ENCODE peak calls at places on chromosomes 5 and 9, in five cellular contexts. G is neural crest cell, K is NB4, Q is type B pancreatic cell, S is kidney. D is an unnamed sample.

GRCh38 chr9:92224177-92224576 is 69.3 kb downstream of the IARS1 start:
- DNase-seq in S (no peak), G (no peak), K (no peak), Q (no peak), D (no peak)

GRCh38 chr5:88145603-88146467 is 122.8 kb downstream of the TMEM161B start:
- DNase-seq in S (peak), G (peak), K (no peak), Q (no peak), D (no peak)

GRCh38 chr5:151031554-151031953 is 11.2 kb downstream of the GPX3 start:
- DNase-seq in S (no peak), Q (no peak), G (no peak), K (no peak), D (no peak)

GRCh38 chr9:131545786-131546335 is 538 bp downstream of the PRRT1B start:
- DNase-seq in K (no peak), G (no peak), Q (no peak), S (no peak), D (peak)

GRCh38 chr5:55140908-55141665 is 18.9 kb upstream of the GPX8 start:
- DNase-seq in G (no peak), K (no peak), S (no peak), Q (no peak), D (no peak)

GRCh38 chr9:129945314-129945713 is 97.7 kb downstream of the FNBP1 start:
- DNase-seq in S (no peak), G (no peak), K (peak), Q (no peak), D (no peak)

GRCh38 chr9:92407818-92408217 is 3.4 kb upstream of the OGN start:
- DNase-seq in K (no peak), S (no peak), Q (no peak), G (no peak), D (no peak)

GRCh38 chr5:76180817-76181805 is 97.9 kb downstream of the SV2C start:
- DNase-seq in Q (no peak), K (peak), G (no peak), S (no peak), D (no peak)

GRCh38 chr5:89437450-89438435 is 554.8 kb upstream of the MEF2C start:
- DNase-seq in G (no peak), S (no peak), Q (no peak), K (no peak), D (no peak)

GRCh38 chr5:172733179-172733973 is 37.6 kb downstream of the DUSP1 start:
- DNase-seq in K (no peak), G (no peak), S (peak), Q (no peak), D (no peak)

GRCh38 chr9:70861797-70862196 is 259.6 kb downstream of the TRPM3 start:
- DNase-seq in K (no peak), Q (no peak), S (no peak), G (no peak), D (no peak)

GRCh38 chr9:135213566-135213965 is 126.1 kb downstream of the OLFM1 start:
- DNase-seq in G (no peak), K (no peak), S (peak), Q (no peak), D (no peak)

GRCh38 chr9:135355466-135356420 is 123.8 kb upstream of the PPP1R26 start:
- DNase-seq in S (no peak), K (no peak), Q (no peak), G (no peak), D (no peak)

GRCh38 chr5:1896602-1897376 is 14.1 kb upstream of the IRX4 start:
- DNase-seq in G (no peak), Q (no peak), S (no peak), K (no peak), D (no peak)

GRCh38 chr5:73673161-73673591 is 47.2 kb downstream of the ARHGEF28 start:
- DNase-seq in K (peak), S (no peak), G (no peak), Q (no peak), D (no peak)

GRCh38 chr9:114316605-114317230 is 6.2 kb upstream of the ORM1 start:
- DNase-seq in K (no peak), S (peak), G (no peak), Q (peak), D (no peak)

GRCh38 chr9:25891534-25891933 is 213.3 kb upstream of the TUSC1 start:
- DNase-seq in G (no peak), S (no peak), K (no peak), Q (no peak), D (no peak)

GRCh38 chr5:140075371-140075770 is 32.3 kb upstream of the NRG2 start:
- DNase-seq in K (peak), Q (no peak), G (no peak), S (no peak), D (peak)

GRCh38 chr9:93086445-93087224 is 9.4 kb upstream of the CARD19 start:
- DNase-seq in K (no peak), G (no peak), S (peak), Q (no peak), D (no peak)

GRCh38 chr9:134546746-134547145 is 94.9 kb upstream of the COL5A1 start:
- DNase-seq in Q (no peak), S (peak), G (no peak), K (no peak), D (no peak)

GRCh38 chr9:83238871-83239624 is 176.1 kb upstream of the RASEF start:
- DNase-seq in K (peak), S (no peak), Q (no peak), G (no peak), D (no peak)

GRCh38 chr9:6354072-6354686 is 26.0 kb downstream of the TPD52L3 start:
- DNase-seq in K (peak), S (no peak), Q (no peak), G (peak), D (peak)

GRCh38 chr5:308672-309271 is 12.7 kb upstream of the AHRR start:
- DNase-seq in S (peak), G (no peak), K (no peak), Q (peak), D (no peak)

GRCh38 chr5:43839218-43839617 is 236.2 kb downstream of the NNT start:
- DNase-seq in S (no peak), G (no peak), K (no peak), Q (no peak), D (no peak)

GRCh38 chr5:17228833-17229291 is 11.4 kb downstream of the BASP1 start:
- DNase-seq in K (no peak), Q (no peak), S (no peak), G (no peak), D (peak)

GRCh38 chr9:96178153-96178552 is 123.8 kb downstream of the HSD17B3 start:
- DNase-seq in S (no peak), Q (no peak), K (no peak), G (no peak), D (no peak)

GRCh38 chr5:135578685-135579341 is at the start of gene CXCL14:
- DNase-seq in Q (no peak), S (peak), G (peak), K (peak), D (no peak)

GRCh38 chr5:109191153-109191558 is 218.6 kb downstream of the PJA2 start:
- DNase-seq in Q (no peak), S (no peak), K (peak), G (no peak), D (no peak)

GRCh38 chr5:174793684-174794328 is 69.4 kb downstream of the MSX2 start:
- DNase-seq in G (peak), S (peak), K (peak), Q (peak), D (peak)

GRCh38 chr9:32550046-32550608 is 2.0 kb upstream of the SMIM27 start:
- DNase-seq in Q (no peak), G (no peak), S (no peak), K (no peak), D (peak)

GRCh38 chr9:127451681-127452480 is 571 bp downstream of the LRSAM1 start:
- DNase-seq in Q (peak), G (peak), K (peak), S (peak), D (peak)

GRCh38 chr9:127450170-127450830 is 906 bp downstream of the RPL12 start:
- DNase-seq in Q (no peak), S (peak), K (peak), G (no peak), D (no peak)

GRCh38 chr9:127452481-127453092 is 1.3 kb downstream of the LRSAM1 start:
- DNase-seq in S (peak), G (no peak), K (no peak), Q (no peak), D (no peak)

GRCh38 chr9:127449332-127449966 is 1.8 kb downstream of the RPL12 start:
- DNase-seq in S (peak), K (peak), Q (no peak), G (no peak), D (no peak)

GRCh38 chr9:127450831-127451680 is at the start of the genes LRSAM1 and RPL12:
- DNase-seq in Q (peak), S (peak), K (peak), G (peak), D (peak)
- TF ChIP-seq CTCF in Q (no peak), S (no peak), K (no peak), G (peak), D (no peak)

GRCh38 chr9:87107072-87107471 is 159.8 kb upstream of the GAS1 start:
- DNase-seq in Q (no peak), K (peak), G (no peak), S (no peak), D (no peak)
- TF ChIP-seq CTCF in Q (no peak), K (peak), G (no peak), S (peak), D (no peak)

GRCh38 chr9:137454506-137455360 is 4.4 kb downstream of the NSMF start:
- DNase-seq in Q (no peak), G (no peak), K (no peak), S (peak), D (no peak)

GRCh38 chr9:137456864-137457405 is 2.2 kb downstream of the NSMF start:
- DNase-seq in G (no peak), S (peak), Q (no peak), K (no peak), D (no peak)

GRCh38 chr9:137454145-137454505 is 5.0 kb downstream of the NSMF start:
- DNase-seq in S (peak), Q (no peak), G (peak), K (peak), D (peak)

GRCh38 chr9:137456061-137456863 is 2.9 kb downstream of the NSMF start:
- DNase-seq in Q (no peak), G (no peak), S (peak), K (no peak), D (no peak)

GRCh38 chr9:137455361-137455991 is 3.7 kb downstream of the NSMF start:
- DNase-seq in G (no peak), K (no peak), S (peak), Q (no peak), D (no peak)
- TF ChIP-seq CTCF in G (no peak), K (no peak), S (no peak), Q (no peak), D (no peak)

DNA sequence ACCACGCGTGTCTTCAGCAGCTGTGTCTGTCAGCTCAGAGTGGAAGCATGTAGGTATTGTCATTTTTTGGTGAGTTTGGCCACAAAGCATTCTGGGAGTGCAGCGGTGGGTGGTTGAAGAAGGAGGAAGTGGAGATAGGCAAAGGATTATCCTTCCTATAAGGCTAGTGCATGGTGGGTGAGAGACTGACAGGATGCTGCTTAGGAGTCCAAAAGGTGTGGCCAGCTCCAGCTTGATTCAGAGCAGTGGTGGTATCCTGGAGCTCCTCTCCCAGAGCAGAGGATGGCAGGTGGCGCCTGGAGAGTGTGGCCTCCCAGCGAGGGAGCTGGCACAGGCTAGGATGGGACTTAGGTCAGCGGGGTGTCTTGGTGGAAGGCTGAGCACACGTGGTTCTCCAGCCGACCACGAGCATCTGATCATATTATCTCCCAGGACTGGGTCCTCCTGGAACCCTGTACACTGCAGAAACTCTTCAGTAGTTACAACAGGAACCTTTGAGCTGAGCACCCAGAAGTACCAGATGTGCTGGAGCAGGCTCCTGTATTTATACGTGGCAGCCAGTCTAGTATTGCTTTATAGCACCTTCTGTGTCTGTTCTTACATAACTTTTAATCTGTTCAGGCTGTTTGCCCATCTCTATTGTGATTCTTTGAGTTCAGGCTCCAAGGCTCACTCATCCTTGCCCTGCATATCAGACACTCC is 29.6 kb downstream of the MAML1 start:
- DNase-seq in K (peak), S (no peak), G (no peak), Q (no peak), D (peak)
- TF ChIP-seq CTCF in K (no peak), S (no peak), G (no peak), Q (no peak), D (no peak)

GRCh38 chr9:133342570-133342969 is 5.4 kb downstream of the MED22 start:
- DNase-seq in S (peak), G (no peak), K (peak), Q (no peak), D (no peak)
- TF ChIP-seq CTCF in S (no peak), G (peak), K (peak), Q (no peak), D (peak)

DNA sequence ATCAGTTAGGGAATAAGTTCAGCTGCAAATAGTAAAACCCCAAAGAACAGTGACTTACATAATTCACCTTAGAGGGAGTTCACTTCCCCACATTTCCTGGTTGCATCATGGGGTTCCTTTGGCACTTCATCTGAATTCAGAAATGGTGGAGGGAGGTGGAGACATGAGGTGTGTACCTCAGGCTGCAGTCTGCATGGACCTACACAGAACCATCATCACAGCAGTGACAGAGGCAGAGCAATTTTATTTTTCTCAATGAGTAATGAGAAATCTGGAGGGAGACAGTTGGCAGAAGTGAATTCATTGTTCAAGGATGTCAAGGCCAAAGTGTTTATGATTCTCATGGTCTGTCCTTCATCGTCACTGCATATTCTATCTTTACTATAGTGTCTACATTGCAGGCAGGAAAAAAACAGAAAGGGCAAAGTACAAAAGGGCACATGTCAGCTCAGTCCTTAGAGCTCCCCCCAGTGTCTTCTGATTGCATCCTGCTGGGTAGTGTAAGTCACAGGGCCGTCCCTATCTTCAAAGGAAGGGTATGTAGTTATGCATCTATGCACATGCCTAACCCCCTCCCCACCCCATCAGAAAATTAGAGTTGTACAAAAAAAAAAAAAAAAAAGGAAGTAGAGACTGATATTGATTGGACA is 132.8 kb upstream of the APC start:
- DNase-seq in K (peak), G (no peak), S (no peak), Q (no peak), D (peak)
- TF ChIP-seq CTCF in K (peak), G (peak), S (peak), Q (peak), D (peak)

DNA sequence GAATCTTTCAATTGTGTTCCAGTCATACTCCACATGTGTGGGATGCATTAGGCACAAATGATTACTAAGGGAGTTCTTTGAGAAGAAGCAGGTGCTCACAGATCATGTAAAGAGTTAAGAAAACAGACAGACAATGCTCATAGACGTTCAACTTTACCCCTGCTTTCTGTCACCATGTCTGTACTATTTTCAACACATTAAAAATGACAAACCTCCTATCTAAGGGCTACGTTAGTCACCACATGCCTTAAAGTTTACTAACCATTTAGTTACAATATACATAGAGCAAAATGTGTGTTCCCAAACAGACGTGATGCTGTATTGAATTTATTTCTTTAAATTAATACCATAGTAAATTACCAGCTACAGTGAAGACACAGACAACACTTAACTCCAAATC is 435.9 kb downstream of the HCN1 start:
- DNase-seq in S (no peak), K (no peak), G (no peak), Q (no peak), D (no peak)
- TF ChIP-seq CTCF in S (no peak), K (no peak), G (no peak), Q (no peak), D (no peak)

GRCh38 chr5:123571927-123572326 is 60.0 kb downstream of the CSNK1G3 start:
- DNase-seq in K (peak), G (no peak), S (no peak), Q (no peak), D (no peak)
- TF ChIP-seq CTCF in K (no peak), G (no peak), S (no peak), Q (no peak), D (no peak)

D was measured in GM13976.